ENCODE peak calls at places on chromosomes 12 and 14, in four cellular contexts. One of them, this sample, is unnamed.

GRCh38 chr12:128662106-128662505 is 161.7 kb downstream of the SLC15A4 start:
- DNase-seq in astrocyte of the cerebellum: no peak
- DNase-seq in AG20443: no peak
- DNase-seq in islet precursor cell: no peak
- DNase-seq in this sample: no peak

GRCh38 chr12:130514149-130514551 is 176.5 kb downstream of the PIWIL1 start:
- DNase-seq in AG20443: no peak
- DNase-seq in islet precursor cell: no peak
- DNase-seq in astrocyte of the cerebellum: no peak
- DNase-seq in this sample: no peak

GRCh38 chr14:94051115-94051514 is 25.0 kb downstream of the OTUB2 start:
- DNase-seq in AG20443: peak
- DNase-seq in astrocyte of the cerebellum: peak
- DNase-seq in islet precursor cell: peak
- DNase-seq in this sample: no peak

GRCh38 chr12:130177615-130178014 is 15.4 kb downstream of the FZD10 start:
- DNase-seq in islet precursor cell: peak
- DNase-seq in AG20443: no peak
- DNase-seq in astrocyte of the cerebellum: no peak
- DNase-seq in this sample: no peak

GRCh38 chr12:131986847-131987398 is 37.2 kb downstream of the EP400 start:
- DNase-seq in islet precursor cell: no peak
- DNase-seq in AG20443: no peak
- DNase-seq in astrocyte of the cerebellum: no peak
- DNase-seq in this sample: no peak

GRCh38 chr12:292186-292585 is 29.6 kb upstream of the SLC6A13 start:
- DNase-seq in astrocyte of the cerebellum: no peak
- DNase-seq in AG20443: peak
- DNase-seq in islet precursor cell: no peak
- DNase-seq in this sample: no peak

GRCh38 chr12:50066402-50066801 is 9.0 kb downstream of the ASIC1 start:
- DNase-seq in AG20443: peak
- DNase-seq in islet precursor cell: peak
- DNase-seq in astrocyte of the cerebellum: no peak
- DNase-seq in this sample: peak

GRCh38 chr14:70655110-70655826 is 13.6 kb downstream of the TTC9 start:
- DNase-seq in islet precursor cell: peak
- DNase-seq in astrocyte of the cerebellum: no peak
- DNase-seq in AG20443: no peak
- DNase-seq in this sample: no peak

GRCh38 chr14:104093366-104094055 is 8.0 kb downstream of the ASPG start:
- DNase-seq in islet precursor cell: no peak
- DNase-seq in AG20443: no peak
- DNase-seq in astrocyte of the cerebellum: no peak
- DNase-seq in this sample: no peak

GRCh38 chr14:29220077-29220476 is 453.5 kb downstream of the FOXG1 start:
- DNase-seq in AG20443: no peak
- DNase-seq in astrocyte of the cerebellum: no peak
- DNase-seq in islet precursor cell: no peak
- DNase-seq in this sample: no peak

This sample was measured in retinal pigment epithelial cell.